ENCODE peak calls at places on chromosome 1, in four cellular contexts. T, B, J and I are unnamed samples.

GRCh38 chr1:11571906-11572616 is 82.2 kb downstream of the FBXO2 start:
- DNase-seq in J (no peak), T (no peak), B (no peak), I (no peak)

GRCh38 chr1:1014896-1015681 is 1.8 kb downstream of the ISG15 start:
- DNase-seq in B (no peak), T (no peak), J (no peak), I (no peak)

GRCh38 chr1:218930879-218931278 is 242.8 kb upstream of the LYPLAL1 start:
- DNase-seq in J (peak), B (no peak), T (peak), I (peak)

GRCh38 chr1:197391303-197392226 is 123.5 kb downstream of the CRB1 start:
- DNase-seq in J (no peak), T (peak), B (no peak), I (no peak)

GRCh38 chr1:170578356-170578755 is 46.4 kb downstream of the GORAB start:
- DNase-seq in J (no peak), B (no peak), T (peak), I (no peak)

GRCh38 chr1:186738896-186739295 is 58.7 kb upstream of the PTGS2 start:
- DNase-seq in B (no peak), T (no peak), J (no peak), I (no peak)

GRCh38 chr1:77143529-77144121 is 75.6 kb downstream of the PIGK start:
- DNase-seq in B (no peak), T (no peak), J (no peak), I (peak)

GRCh38 chr1:90945287-90945686 is 76.5 kb downstream of the ZNF644 start:
- DNase-seq in J (no peak), B (no peak), T (no peak), I (no peak)

GRCh38 chr1:24609949-24610517 is 33.1 kb upstream of the SRRM1 start:
- DNase-seq in J (no peak), T (no peak), B (no peak), I (no peak)

GRCh38 chr1:6130596-6130995 is 49.5 kb downstream of the CHD5 start:
- DNase-seq in B (no peak), T (no peak), J (no peak), I (no peak)

GRCh38 chr1:230704830-230705229 is 9.1 kb downstream of the AGT start:
- DNase-seq in T (no peak), B (no peak), J (no peak), I (no peak)

GRCh38 chr1:100073531-100073930 is 59.2 kb downstream of the SASS6 start:
- DNase-seq in B (no peak), J (no peak), T (peak), I (no peak)

GRCh38 chr1:226066415-226067077 is 4.0 kb downstream of the H3-3A start:
- DNase-seq in B (no peak), T (peak), J (peak), I (no peak)

GRCh38 chr1:239389703-239390102 is 3.3 kb downstream of the CHRM3 start:
- DNase-seq in J (peak), T (peak), B (no peak), I (no peak)

GRCh38 chr1:147902183-147902845 is at the start of gene GJA8:
- DNase-seq in B (no peak), T (no peak), J (no peak), I (no peak)

GRCh38 chr1:14946567-14947285 is 206.8 kb upstream of the TMEM51 start:
- DNase-seq in B (no peak), J (peak), T (peak), I (peak)

GRCh38 chr1:175129997-175130648 is 62.5 kb downstream of the KIAA0040 start:
- DNase-seq in B (no peak), T (peak), J (no peak), I (peak)

GRCh38 chr1:26160527-26161407 is 1.9 kb downstream of the FAM110D start:
- DNase-seq in B (no peak), J (no peak), T (no peak), I (no peak)

GRCh38 chr1:191901651-191902050 is 256.6 kb upstream of the RGS18 start:
- DNase-seq in T (no peak), B (no peak), J (no peak), I (no peak)

GRCh38 chr1:180144659-180145357 is 9.9 kb upstream of the QSOX1 start:
- DNase-seq in T (no peak), J (no peak), B (no peak), I (no peak)

GRCh38 chr1:13771745-13772144 is 71.8 kb downstream of the PRDM2 start:
- DNase-seq in T (no peak), B (no peak), J (no peak), I (no peak)

GRCh38 chr1:8423702-8424538 is 106.0 kb downstream of the SLC45A1 start:
- DNase-seq in B (peak), T (peak), J (peak), I (peak)

GRCh38 chr1:39898648-39899603 is 2.8 kb downstream of the MYCL start:
- DNase-seq in B (no peak), J (no peak), T (peak), I (peak)

GRCh38 chr1:153951801-153952200 is 5.3 kb upstream of the DENND4B start:
- DNase-seq in J (no peak), T (no peak), B (no peak), I (no peak)

GRCh38 chr1:15951341-15952153 is 24.4 kb downstream of the ZBTB17 start:
- DNase-seq in T (no peak), B (no peak), J (no peak), I (peak)

GRCh38 chr1:247089616-247090375 is 11.2 kb upstream of the ZNF670 start:
- DNase-seq in B (no peak), T (no peak), J (no peak), I (no peak)

GRCh38 chr1:46070164-46070814 is 62.1 kb downstream of the PIK3R3 start:
- DNase-seq in T (no peak), B (no peak), J (no peak), I (no peak)

GRCh38 chr1:244054247-244054923 is 3.3 kb downstream of the ZBTB18 start:
- DNase-seq in T (no peak), J (no peak), B (no peak), I (no peak)

GRCh38 chr1:39791838-39792237 is 3.2 kb upstream of the BMP8B start:
- DNase-seq in B (no peak), T (no peak), J (no peak), I (no peak)

GRCh38 chr1:58133562-58133961 is 413.0 kb downstream of the OMA1 start:
- DNase-seq in J (no peak), T (no peak), B (no peak), I (no peak)

DNA sequence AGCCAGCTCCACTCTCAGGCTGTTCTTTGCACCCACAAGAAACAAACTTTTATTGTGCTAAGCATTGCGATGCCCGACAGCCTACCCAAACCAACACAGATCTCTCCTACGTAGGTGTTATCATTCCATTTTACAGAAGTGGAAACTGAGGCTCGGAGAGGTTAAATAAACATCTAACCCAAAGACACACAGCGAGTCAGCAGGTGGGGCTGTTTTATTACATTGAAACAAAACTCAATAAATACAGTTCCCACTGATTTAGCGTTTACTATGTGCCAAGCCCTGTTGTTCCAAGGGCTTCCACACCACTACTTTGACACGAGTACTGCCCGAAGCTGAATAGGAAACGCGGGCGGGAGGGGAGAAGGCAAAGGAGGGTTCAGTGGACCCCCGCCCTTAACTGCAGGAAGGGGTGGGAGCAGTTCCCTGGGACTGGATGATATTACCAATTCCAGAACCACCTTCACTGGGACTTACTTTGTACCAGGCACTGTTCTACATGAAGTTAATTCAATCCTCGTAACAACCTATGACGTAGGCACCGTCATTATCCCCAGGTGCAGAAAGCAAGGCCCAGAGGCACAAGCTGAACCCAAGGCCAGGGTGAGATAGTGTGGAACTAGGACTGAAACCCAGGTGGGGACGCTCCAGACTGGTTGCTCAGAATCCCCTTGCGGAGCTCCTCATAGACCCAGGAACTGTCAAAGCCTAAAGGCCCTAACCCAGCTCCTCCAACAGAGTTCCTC is 19.3 kb upstream of the ALDH4A1 start:
- DNase-seq in J (no peak), T (no peak), B (peak), I (no peak)
- TF ChIP-seq CTCF in J (peak), T (peak), B (no peak), I (peak)

DNA sequence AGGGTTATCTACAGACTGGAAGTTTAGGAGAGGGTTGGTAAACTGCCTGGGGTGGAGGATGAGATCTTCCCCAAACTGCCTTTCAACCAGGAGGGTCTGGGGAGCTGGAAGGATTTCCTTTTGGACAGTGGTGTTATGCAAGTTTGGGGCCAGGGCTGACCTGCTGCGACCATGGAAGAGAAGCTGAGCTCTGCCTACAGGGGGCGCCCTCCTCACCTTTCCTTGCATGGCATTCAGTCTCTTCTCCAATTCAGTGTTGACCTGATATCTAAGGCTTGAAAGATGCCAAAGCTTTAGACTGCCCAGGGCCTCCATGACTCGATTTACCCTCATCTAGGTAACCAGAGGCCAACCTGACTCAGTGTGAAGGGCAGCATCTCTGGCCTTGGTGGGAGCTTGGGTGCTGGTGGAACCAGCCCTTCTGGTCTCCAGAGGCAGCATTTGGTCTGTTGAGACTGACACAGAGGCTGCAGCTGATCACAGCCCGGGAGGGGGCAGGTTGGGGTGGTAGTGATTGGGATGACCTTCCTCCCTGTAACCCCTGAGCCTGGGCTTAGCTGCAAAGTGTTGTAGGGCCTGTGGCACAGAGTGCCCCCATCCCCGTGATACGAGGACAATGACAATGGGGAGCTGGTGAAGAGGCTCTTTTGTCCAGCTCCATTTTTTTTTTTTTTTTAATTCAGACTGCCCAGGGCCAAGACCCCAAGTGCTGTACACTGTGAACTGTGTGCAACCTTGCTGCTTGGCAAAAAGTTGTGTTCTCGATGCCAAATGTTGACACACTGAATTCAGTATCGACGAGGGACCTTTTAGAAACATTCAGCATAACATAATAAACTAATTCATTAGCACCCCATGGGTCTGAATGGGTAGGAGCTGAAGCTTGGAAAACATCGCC is 169.9 kb downstream of the GRIK3 start:
- DNase-seq in T (no peak), B (no peak), J (no peak), I (no peak)
- TF ChIP-seq CTCF in T (no peak), B (no peak), J (peak), I (peak)

DNA sequence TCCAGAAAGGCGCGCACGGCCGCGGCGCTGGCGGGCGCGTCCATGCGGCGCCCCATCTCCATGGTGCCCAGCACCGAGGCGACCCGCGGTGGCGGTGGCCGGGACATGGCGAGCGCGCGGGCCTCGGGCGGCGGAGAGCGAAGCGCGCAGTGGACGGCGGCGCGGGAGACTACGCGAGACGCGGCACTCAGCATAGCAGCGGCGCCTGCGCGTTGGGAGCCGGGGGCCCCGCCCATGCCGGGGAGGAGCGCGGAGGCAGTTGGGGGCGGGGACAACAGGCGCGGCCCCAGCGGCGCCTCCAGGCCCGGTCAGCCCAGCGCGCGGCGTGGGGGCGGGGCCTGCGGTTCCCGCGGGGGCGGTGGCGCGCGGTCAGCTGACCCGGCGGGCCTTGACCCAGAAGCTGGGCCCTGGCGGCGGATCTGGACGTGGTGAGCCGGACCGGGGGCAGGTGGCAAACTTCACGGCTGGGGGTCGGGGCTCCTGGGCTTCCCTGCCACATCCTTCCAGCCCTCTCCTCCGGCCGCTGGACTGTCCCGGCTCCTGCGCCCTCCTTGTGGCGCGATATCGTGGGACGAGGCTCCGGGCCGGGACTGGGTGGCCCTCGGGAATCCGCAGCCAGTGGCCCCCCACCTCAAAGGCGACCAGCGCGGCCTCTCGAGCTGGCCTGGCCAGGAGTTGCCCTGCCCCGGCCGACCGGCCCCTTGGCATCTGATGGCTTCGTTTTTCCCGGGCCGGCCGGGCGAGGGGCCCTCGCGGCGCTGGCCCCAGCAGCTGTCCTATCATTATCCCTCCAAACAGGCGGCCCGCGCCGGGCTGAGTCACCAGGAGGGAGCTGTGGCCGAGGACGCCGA is at the start of the genes AKR7A2 and SLC66A1:
- DNase-seq in T (peak), B (peak), J (peak), I (peak)
- TF ChIP-seq CTCF in T (no peak), B (no peak), J (no peak), I (peak)

GRCh38 chr1:21584096-21584495 is 74.9 kb downstream of the ALPL start:
- DNase-seq in T (no peak), J (no peak), B (no peak), I (no peak)
- TF ChIP-seq CTCF in T (no peak), J (no peak), B (no peak), I (no peak)

DNA sequence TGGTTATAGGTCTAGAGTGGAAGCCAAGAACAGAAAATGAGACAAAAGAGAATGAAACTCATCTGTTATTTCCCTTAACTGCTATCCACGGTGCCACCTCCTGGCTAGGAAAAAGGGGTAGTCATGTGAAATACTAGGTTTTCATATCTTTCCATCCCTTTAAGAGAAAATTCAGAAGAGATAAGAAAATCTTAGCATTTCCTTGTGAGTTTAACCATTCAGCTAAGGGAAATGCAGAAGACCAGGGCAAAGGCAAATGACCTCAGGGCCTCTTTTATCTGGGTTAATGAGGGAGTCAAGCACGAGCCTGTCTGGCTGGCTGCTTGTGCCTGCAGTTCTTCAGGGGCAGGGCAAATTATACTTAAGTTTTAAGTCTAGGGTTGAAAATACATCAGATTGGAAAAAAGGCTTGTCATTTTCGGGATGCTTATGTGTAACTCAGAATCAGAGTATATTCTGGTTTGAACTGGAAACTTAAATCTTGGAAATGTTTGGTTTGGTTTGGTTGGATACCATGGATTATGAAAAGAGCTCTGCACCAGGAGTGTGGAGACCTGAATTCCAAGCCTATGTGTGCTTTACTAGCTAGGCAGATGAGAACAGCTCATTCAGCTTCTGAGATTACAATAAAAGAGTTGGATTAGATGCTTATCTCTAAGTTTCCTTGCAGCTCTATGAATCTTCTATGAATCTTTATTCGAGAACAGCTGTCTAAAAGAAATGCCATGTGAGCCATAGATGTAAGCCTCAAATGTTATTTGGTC is 19.9 kb downstream of the NIBAN1 start:
- DNase-seq in J (peak), B (no peak), T (peak), I (no peak)
- TF ChIP-seq CTCF in J (peak), B (no peak), T (no peak), I (no peak)

DNA sequence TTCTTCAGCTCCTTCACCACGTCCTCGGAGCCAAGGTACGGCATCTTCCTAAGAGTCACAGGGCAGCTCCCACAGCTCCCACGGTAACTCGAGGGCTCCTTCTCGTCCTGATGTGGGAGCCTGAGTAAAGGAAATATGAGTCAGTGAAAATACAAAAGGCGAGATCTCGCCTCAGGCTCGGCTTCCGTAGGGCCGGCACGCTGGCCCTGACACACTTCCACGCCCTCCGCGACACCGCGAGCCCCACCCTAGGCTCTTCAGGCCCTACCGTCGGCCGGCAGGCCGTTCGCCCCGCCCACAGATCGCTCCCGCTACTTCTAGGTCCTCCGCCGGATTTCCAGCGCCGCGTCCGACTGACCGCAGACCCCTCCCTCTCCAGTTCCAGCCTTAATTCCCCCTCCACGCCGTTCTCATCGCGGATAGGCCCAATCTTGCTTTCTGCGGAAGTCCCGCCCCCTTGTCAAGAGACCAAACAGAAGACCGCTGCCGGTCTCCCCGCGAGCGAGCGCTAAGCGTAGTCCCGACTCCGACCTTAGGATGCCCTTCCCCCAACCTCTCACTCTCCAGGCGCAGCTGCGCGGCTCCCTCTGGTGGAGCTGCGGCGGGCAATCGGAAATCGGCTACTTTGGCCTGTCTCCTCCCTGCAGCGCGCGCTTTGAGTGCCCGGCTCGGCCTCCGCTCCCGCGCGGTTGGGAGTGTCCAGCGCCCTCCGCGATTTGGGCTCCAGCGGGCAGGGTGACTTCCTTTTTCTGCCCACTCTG is at the start of the genes AP4B1 and DCLRE1B:
- DNase-seq in J (peak), T (peak), B (peak), I (peak)
- TF ChIP-seq CTCF in J (peak), T (peak), B (peak), I (peak)